ENCODE peak calls at places on chromosomes 1 and 21, in six cellular contexts. One of them, this sample, is unnamed. For H3K4me1, the result is how much of the 10 kb centered on the place peaks cover.

GRCh38 chr1:115677172-115677542 is 35.4 kb downstream of the VANGL1 start:
- DNase-seq in mammary epithelial cell: peak
- DNase-seq in esophagus squamous epithelium: no peak
- DNase-seq in CD8-positive, alpha-beta T cell: no peak
- DNase-seq in colonic mucosa: no peak
- DNase-seq in ovary: no peak
- DNase-seq in this sample: no peak

GRCh38 chr1:3983181-3983580 is 83.1 kb upstream of the C1orf174 start:
- DNase-seq in mammary epithelial cell: no peak
- DNase-seq in esophagus squamous epithelium: no peak
- DNase-seq in CD8-positive, alpha-beta T cell: no peak
- DNase-seq in colonic mucosa: no peak
- DNase-seq in ovary: no peak
- DNase-seq in this sample: no peak

GRCh38 chr1:33970148-33970825 is 106.4 kb downstream of the HMGB4 start:
- DNase-seq in mammary epithelial cell: no peak
- DNase-seq in esophagus squamous epithelium: no peak
- DNase-seq in CD8-positive, alpha-beta T cell: no peak
- DNase-seq in colonic mucosa: no peak
- DNase-seq in ovary: no peak
- DNase-seq in this sample: no peak

GRCh38 chr1:112998592-112999235 is 42.7 kb upstream of the SLC16A1 start:
- DNase-seq in mammary epithelial cell: peak
- DNase-seq in esophagus squamous epithelium: no peak
- DNase-seq in CD8-positive, alpha-beta T cell: no peak
- DNase-seq in colonic mucosa: no peak
- DNase-seq in ovary: peak
- DNase-seq in this sample: peak

GRCh38 chr1:33383974-33384767 is 46.7 kb downstream of the PHC2 start:
- DNase-seq in mammary epithelial cell: peak
- DNase-seq in esophagus squamous epithelium: no peak
- DNase-seq in CD8-positive, alpha-beta T cell: no peak
- DNase-seq in colonic mucosa: no peak
- DNase-seq in ovary: peak
- DNase-seq in this sample: no peak

GRCh38 chr1:193111641-193112090 is 6.5 kb upstream of the GLRX2 start:
- DNase-seq in mammary epithelial cell: peak
- DNase-seq in esophagus squamous epithelium: no peak
- DNase-seq in CD8-positive, alpha-beta T cell: no peak
- DNase-seq in colonic mucosa: no peak
- DNase-seq in ovary: peak
- DNase-seq in this sample: peak

GRCh38 chr1:230536641-230537155 is 105.6 kb upstream of the COG2 start:
- DNase-seq in mammary epithelial cell: no peak
- DNase-seq in esophagus squamous epithelium: no peak
- DNase-seq in CD8-positive, alpha-beta T cell: no peak
- DNase-seq in colonic mucosa: no peak
- DNase-seq in ovary: no peak
- DNase-seq in this sample: no peak

GRCh38 chr1:206935491-206936067 is 10.7 kb downstream of the PIGR start:
- DNase-seq in mammary epithelial cell: no peak
- DNase-seq in esophagus squamous epithelium: no peak
- DNase-seq in CD8-positive, alpha-beta T cell: peak
- DNase-seq in colonic mucosa: no peak
- DNase-seq in ovary: no peak
- DNase-seq in this sample: no peak

GRCh38 chr21:27101533-27101932 is 134.6 kb upstream of the ADAMTS5 start:
- DNase-seq in mammary epithelial cell: no peak
- DNase-seq in esophagus squamous epithelium: no peak
- DNase-seq in CD8-positive, alpha-beta T cell: no peak
- DNase-seq in colonic mucosa: no peak
- DNase-seq in ovary: no peak
- DNase-seq in this sample: no peak

GRCh38 chr1:96688737-96689136 is 32.8 kb upstream of the PTBP2 start:
- DNase-seq in mammary epithelial cell: no peak
- DNase-seq in esophagus squamous epithelium: no peak
- DNase-seq in CD8-positive, alpha-beta T cell: no peak
- DNase-seq in colonic mucosa: no peak
- DNase-seq in ovary: no peak
- DNase-seq in this sample: no peak

GRCh38 chr21:42453301-42454220 is 42.5 kb downstream of the RSPH1 start:
- DNase-seq in mammary epithelial cell: no peak
- DNase-seq in esophagus squamous epithelium: no peak
- DNase-seq in CD8-positive, alpha-beta T cell: no peak
- DNase-seq in colonic mucosa: no peak
- DNase-seq in ovary: no peak
- DNase-seq in this sample: no peak

GRCh38 chr1:194816859-194817258 is 1630.4 kb upstream of the B3GALT2 start:
- DNase-seq in mammary epithelial cell: no peak
- DNase-seq in esophagus squamous epithelium: no peak
- DNase-seq in CD8-positive, alpha-beta T cell: no peak
- DNase-seq in colonic mucosa: no peak
- DNase-seq in ovary: no peak
- DNase-seq in this sample: no peak

GRCh38 chr1:237879195-237879594 is 11.5 kb downstream of the ZP4 start:
- DNase-seq in mammary epithelial cell: peak
- DNase-seq in esophagus squamous epithelium: no peak
- DNase-seq in CD8-positive, alpha-beta T cell: no peak
- DNase-seq in colonic mucosa: no peak
- DNase-seq in ovary: no peak
- DNase-seq in this sample: no peak

GRCh38 chr1:239570878-239571277 is 184.5 kb downstream of the CHRM3 start:
- DNase-seq in mammary epithelial cell: no peak
- DNase-seq in esophagus squamous epithelium: no peak
- DNase-seq in CD8-positive, alpha-beta T cell: no peak
- DNase-seq in colonic mucosa: no peak
- DNase-seq in ovary: no peak
- DNase-seq in this sample: no peak

GRCh38 chr1:226121049-226121586 is 58.6 kb downstream of the H3-3A start:
- DNase-seq in mammary epithelial cell: no peak
- DNase-seq in esophagus squamous epithelium: no peak
- DNase-seq in CD8-positive, alpha-beta T cell: no peak
- DNase-seq in colonic mucosa: no peak
- DNase-seq in ovary: no peak
- DNase-seq in this sample: no peak

GRCh38 chr1:227357229-227358078 is 39.2 kb upstream of the CDC42BPA start:
- DNase-seq in mammary epithelial cell: peak
- DNase-seq in esophagus squamous epithelium: no peak
- DNase-seq in CD8-positive, alpha-beta T cell: no peak
- DNase-seq in colonic mucosa: peak
- DNase-seq in ovary: peak
- DNase-seq in this sample: peak

GRCh38 chr1:178371236-178371635 is 125.5 kb downstream of the CLEC20A start:
- DNase-seq in mammary epithelial cell: peak
- DNase-seq in esophagus squamous epithelium: no peak
- DNase-seq in CD8-positive, alpha-beta T cell: no peak
- DNase-seq in colonic mucosa: no peak
- DNase-seq in ovary: no peak
- DNase-seq in this sample: peak

GRCh38 chr1:27789511-27790154 is 16.6 kb downstream of the STX12 start:
- DNase-seq in mammary epithelial cell: peak
- DNase-seq in esophagus squamous epithelium: no peak
- DNase-seq in CD8-positive, alpha-beta T cell: no peak
- DNase-seq in colonic mucosa: no peak
- DNase-seq in ovary: no peak
- DNase-seq in this sample: no peak

GRCh38 chr1:231487019-231487418 is 41.5 kb upstream of the TSNAX start:
- DNase-seq in mammary epithelial cell: no peak
- DNase-seq in esophagus squamous epithelium: no peak
- DNase-seq in CD8-positive, alpha-beta T cell: no peak
- DNase-seq in colonic mucosa: no peak
- DNase-seq in ovary: no peak
- DNase-seq in this sample: no peak

GRCh38 chr1:85024736-85025135 is 23.6 kb downstream of the MCOLN3 start:
- DNase-seq in mammary epithelial cell: no peak
- DNase-seq in esophagus squamous epithelium: no peak
- DNase-seq in CD8-positive, alpha-beta T cell: no peak
- DNase-seq in colonic mucosa: no peak
- DNase-seq in ovary: no peak
- DNase-seq in this sample: no peak

GRCh38 chr1:117162806-117163205 is 41.3 kb upstream of the TRIM45 start:
- DNase-seq in mammary epithelial cell: no peak
- DNase-seq in esophagus squamous epithelium: no peak
- DNase-seq in CD8-positive, alpha-beta T cell: no peak
- DNase-seq in colonic mucosa: no peak
- DNase-seq in ovary: no peak
- DNase-seq in this sample: no peak

GRCh38 chr1:2015383-2015735 is 3.8 kb upstream of the GABRD start:
- DNase-seq in mammary epithelial cell: no peak
- DNase-seq in esophagus squamous epithelium: no peak
- DNase-seq in CD8-positive, alpha-beta T cell: no peak
- DNase-seq in colonic mucosa: no peak
- DNase-seq in ovary: no peak
- DNase-seq in this sample: no peak

GRCh38 chr1:203522237-203522636 is 28.3 kb downstream of the OPTC start:
- DNase-seq in mammary epithelial cell: no peak
- DNase-seq in esophagus squamous epithelium: no peak
- DNase-seq in CD8-positive, alpha-beta T cell: no peak
- DNase-seq in colonic mucosa: no peak
- DNase-seq in ovary: no peak
- DNase-seq in this sample: no peak

DNA sequence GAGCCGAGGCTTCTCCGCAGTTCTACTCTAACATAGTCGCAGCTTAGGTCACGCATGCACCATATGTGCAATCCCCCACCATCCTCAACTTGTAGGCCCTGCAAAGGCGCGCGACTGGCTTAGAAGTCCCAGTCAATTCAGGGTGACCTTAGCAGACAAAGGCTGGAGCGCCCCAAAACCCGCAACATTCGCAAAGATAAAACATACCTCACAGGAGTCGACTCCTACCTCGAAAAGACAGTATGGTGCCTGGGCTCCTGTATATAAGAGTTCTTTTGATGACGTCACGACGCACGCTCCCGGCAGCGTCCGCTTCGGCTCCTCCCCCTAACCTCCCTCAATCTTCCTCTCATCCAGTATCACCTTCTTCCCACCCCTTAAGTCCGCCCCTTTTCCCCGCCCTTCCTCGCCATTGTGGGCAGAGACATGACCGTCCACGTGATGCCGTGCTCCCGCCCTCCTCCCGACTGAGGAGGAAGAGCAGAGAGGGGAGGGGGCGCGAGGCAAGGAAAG is at the start of gene GAS5:
- DNase-seq in mammary epithelial cell: peak
- DNase-seq in esophagus squamous epithelium: peak
- DNase-seq in CD8-positive, alpha-beta T cell: peak
- DNase-seq in colonic mucosa: peak
- DNase-seq in ovary: peak
- DNase-seq in this sample: peak
- H3K4me1 ChIP-seq in mammary epithelial cell: under half
- H3K4me1 ChIP-seq in esophagus squamous epithelium: under half
- H3K4me1 ChIP-seq in CD8-positive, alpha-beta T cell: half or more
- H3K4me1 ChIP-seq in colonic mucosa: under half
- H3K4me1 ChIP-seq in ovary: under half
- H3K4me1 ChIP-seq in this sample: under half

GRCh38 chr1:108704501-108704900 is 8.2 kb upstream of the FNDC7 start:
- DNase-seq in mammary epithelial cell: peak
- DNase-seq in esophagus squamous epithelium: no peak
- DNase-seq in CD8-positive, alpha-beta T cell: no peak
- DNase-seq in colonic mucosa: no peak
- DNase-seq in ovary: no peak
- DNase-seq in this sample: no peak
- H3K4me3 ChIP-seq in mammary epithelial cell: no peak
- H3K4me3 ChIP-seq in esophagus squamous epithelium: no peak
- H3K4me3 ChIP-seq in CD8-positive, alpha-beta T cell: no peak
- H3K4me3 ChIP-seq in colonic mucosa: no peak
- H3K4me3 ChIP-seq in ovary: no peak
- H3K4me3 ChIP-seq in this sample: no peak

GRCh38 chr1:233815865-233816264 is 88.6 kb upstream of the SLC35F3 start:
- DNase-seq in mammary epithelial cell: peak
- DNase-seq in esophagus squamous epithelium: no peak
- DNase-seq in CD8-positive, alpha-beta T cell: no peak
- DNase-seq in colonic mucosa: no peak
- DNase-seq in ovary: no peak
- DNase-seq in this sample: no peak

GRCh38 chr1:233819042-233819441 is 85.4 kb upstream of the SLC35F3 start:
- DNase-seq in mammary epithelial cell: no peak
- DNase-seq in esophagus squamous epithelium: no peak
- DNase-seq in CD8-positive, alpha-beta T cell: no peak
- DNase-seq in colonic mucosa: no peak
- DNase-seq in ovary: no peak
- DNase-seq in this sample: no peak

GRCh38 chr1:233815357-233815756 is 89.1 kb upstream of the SLC35F3 start:
- DNase-seq in mammary epithelial cell: no peak
- DNase-seq in esophagus squamous epithelium: no peak
- DNase-seq in CD8-positive, alpha-beta T cell: no peak
- DNase-seq in colonic mucosa: no peak
- DNase-seq in ovary: no peak
- DNase-seq in this sample: no peak

DNA sequence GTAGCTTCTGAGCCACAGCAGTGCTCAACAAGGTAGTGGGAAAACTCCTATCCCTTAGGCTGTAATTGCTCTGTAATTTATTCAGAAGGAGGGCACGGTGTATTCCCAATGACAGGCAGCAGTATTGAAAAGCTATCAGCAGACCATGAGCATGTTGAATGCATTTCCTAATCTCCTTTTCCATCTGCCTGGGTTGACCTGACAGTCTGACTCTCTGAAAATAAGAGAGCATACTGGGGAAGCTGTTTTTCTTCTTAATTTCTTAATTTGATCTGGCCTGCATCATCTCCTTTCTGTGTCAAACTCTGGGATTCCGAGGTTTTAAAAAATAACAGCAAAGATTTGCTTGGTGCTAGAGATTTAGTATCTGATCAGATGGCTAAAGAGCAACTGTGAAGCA is 88.1 kb upstream of the SLC35F3 start:
- DNase-seq in mammary epithelial cell: no peak
- DNase-seq in esophagus squamous epithelium: no peak
- DNase-seq in CD8-positive, alpha-beta T cell: no peak
- DNase-seq in colonic mucosa: no peak
- DNase-seq in ovary: no peak
- DNase-seq in this sample: no peak
- H3K4me1 ChIP-seq in mammary epithelial cell: under half
- H3K4me1 ChIP-seq in esophagus squamous epithelium: under half
- H3K4me1 ChIP-seq in CD8-positive, alpha-beta T cell: under half
- H3K4me1 ChIP-seq in colonic mucosa: under half
- H3K4me1 ChIP-seq in ovary: under half
- H3K4me1 ChIP-seq in this sample: under half

GRCh38 chr1:24505816-24506215 is 3.2 kb downstream of the RCAN3 start:
- DNase-seq in mammary epithelial cell: no peak
- DNase-seq in esophagus squamous epithelium: no peak
- DNase-seq in CD8-positive, alpha-beta T cell: no peak
- DNase-seq in colonic mucosa: no peak
- DNase-seq in ovary: no peak
- DNase-seq in this sample: no peak

GRCh38 chr1:24508911-24509310 is 6.3 kb downstream of the RCAN3 start:
- DNase-seq in mammary epithelial cell: no peak
- DNase-seq in esophagus squamous epithelium: no peak
- DNase-seq in CD8-positive, alpha-beta T cell: no peak
- DNase-seq in colonic mucosa: no peak
- DNase-seq in ovary: no peak
- DNase-seq in this sample: no peak

GRCh38 chr1:24507423-24507804 is 4.8 kb downstream of the RCAN3 start:
- DNase-seq in mammary epithelial cell: no peak
- DNase-seq in esophagus squamous epithelium: no peak
- DNase-seq in CD8-positive, alpha-beta T cell: peak
- DNase-seq in colonic mucosa: no peak
- DNase-seq in ovary: no peak
- DNase-seq in this sample: no peak

GRCh38 chr1:24504560-24504959 is 1.9 kb downstream of the RCAN3 start:
- DNase-seq in mammary epithelial cell: no peak
- DNase-seq in esophagus squamous epithelium: no peak
- DNase-seq in CD8-positive, alpha-beta T cell: no peak
- DNase-seq in colonic mucosa: no peak
- DNase-seq in ovary: no peak
- DNase-seq in this sample: no peak

GRCh38 chr1:24506706-24507422 is 4.2 kb downstream of the RCAN3 start:
- DNase-seq in mammary epithelial cell: no peak
- DNase-seq in esophagus squamous epithelium: no peak
- DNase-seq in CD8-positive, alpha-beta T cell: peak
- DNase-seq in colonic mucosa: no peak
- DNase-seq in ovary: no peak
- DNase-seq in this sample: no peak
- H3K4me3 ChIP-seq in mammary epithelial cell: no peak
- H3K4me3 ChIP-seq in esophagus squamous epithelium: no peak
- H3K4me3 ChIP-seq in CD8-positive, alpha-beta T cell: peak
- H3K4me3 ChIP-seq in colonic mucosa: no peak
- H3K4me3 ChIP-seq in ovary: no peak
- H3K4me3 ChIP-seq in this sample: no peak